ENCODE peak calls at places on chromosomes 7 and 10, in seven cellular contexts. L, H, Y, X, I, A and W are unnamed samples.

GRCh38 chr10:10165415-10165814 is 852.3 kb upstream of the CELF2 start:
- DNase-seq in L (no peak), H (no peak), Y (no peak), X (no peak), I (no peak), A (no peak), W (no peak)

GRCh38 chr7:91263359-91264082 is 712 bp upstream of the FZD1 start:
- DNase-seq in L (peak; percentile 48), H (no peak), Y (no peak), X (no peak), I (peak; percentile 45), A (peak; percentile 15), W (no peak)

GRCh38 chr10:103661198-103661950 is 167.9 kb downstream of the NEURL1 start:
- DNase-seq in L (peak; percentile 53), H (peak; percentile 49), Y (peak; percentile 62), X (peak; percentile 89), I (peak; percentile 88), A (no peak), W (peak; percentile 71)

GRCh38 chr10:30413996-30414576 is 19.9 kb upstream of the MAP3K8 start:
- DNase-seq in L (peak; percentile 29), H (no peak), Y (peak; percentile 48), X (no peak), I (peak; percentile 64), A (peak; percentile 43), W (no peak)

GRCh38 chr7:65820287-65820950 is 52.5 kb upstream of the VKORC1L1 start:
- DNase-seq in L (no peak), H (no peak), Y (no peak), X (no peak), I (no peak), A (no peak), W (no peak)

GRCh38 chr10:127337801-127338200 is 141.4 kb upstream of the INSYN2A start:
- DNase-seq in L (no peak), H (no peak), Y (no peak), X (no peak), I (no peak), A (no peak), W (no peak)

GRCh38 chr7:601573-602340 is 82.1 kb upstream of the PDGFA start:
- DNase-seq in L (no peak), H (peak; percentile 81), Y (no peak), X (no peak), I (peak; percentile 43), A (peak; percentile 85), W (no peak)

GRCh38 chr10:31778627-31779026 is 150.0 kb downstream of the ARHGAP12 start:
- DNase-seq in L (no peak), H (no peak), Y (no peak), X (no peak), I (no peak), A (no peak), W (no peak)

GRCh38 chr10:5499493-5499800 is at the start of gene CALML5:
- DNase-seq in L (peak; percentile 5), H (no peak), Y (no peak), X (no peak), I (no peak), A (no peak), W (no peak)

GRCh38 chr7:100356416-100357068 is 1.4 kb upstream of the PILRB start:
- DNase-seq in L (no peak), H (no peak), Y (no peak), X (no peak), I (no peak), A (no peak), W (no peak)

GRCh38 chr7:152624218-152624617 is 51.7 kb downstream of the XRCC2 start:
- DNase-seq in L (no peak), H (no peak), Y (no peak), X (no peak), I (no peak), A (no peak), W (no peak)

GRCh38 chr7:66844552-66845381 is 76.3 kb upstream of the TMEM248 start:
- DNase-seq in L (peak; percentile 100), H (peak; percentile 97), Y (peak; percentile 97), X (peak; percentile 98), I (peak; percentile 97), A (peak; percentile 98), W (peak; percentile 96)

GRCh38 chr7:115995701-115996100 is 34.9 kb downstream of the TFEC start:
- DNase-seq in L (no peak), H (no peak), Y (no peak), X (no peak), I (no peak), A (no peak), W (no peak)

GRCh38 chr10:62853710-62854109 is 37.5 kb upstream of the EGR2 start:
- DNase-seq in L (no peak), H (no peak), Y (no peak), X (no peak), I (no peak), A (peak; percentile 27), W (no peak)

GRCh38 chr7:81618400-81619014 is 151.3 kb downstream of the HGF start:
- DNase-seq in L (no peak), H (no peak), Y (peak; percentile 92), X (no peak), I (no peak), A (no peak), W (peak; percentile 71)

DNA sequence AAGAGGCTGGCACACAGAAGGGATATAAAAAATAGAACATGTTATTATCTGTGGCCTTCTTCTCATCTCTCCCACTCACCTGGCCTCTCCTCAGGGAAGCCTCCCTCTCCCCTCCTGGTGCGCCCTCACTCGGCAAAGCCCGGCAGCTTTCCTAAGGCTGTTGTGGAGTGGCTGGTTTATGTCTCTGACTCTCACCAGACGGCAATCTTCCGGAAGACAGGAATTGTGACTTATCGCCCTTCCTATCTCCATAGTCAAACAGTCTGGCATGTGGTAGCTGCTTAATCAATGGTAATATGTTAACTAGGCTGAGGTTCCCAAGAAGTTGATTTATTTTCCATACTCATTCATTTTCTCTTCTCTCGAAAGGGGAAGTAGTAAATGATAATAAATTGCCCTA is 78.7 kb downstream of the ATXN7L1 start:
- DNase-seq in L (no peak), H (no peak), Y (no peak), X (no peak), I (no peak), A (no peak), W (no peak)
- TF ChIP-seq CTCF in L (no peak), H (no peak), Y (no peak), X (no peak), I (no peak), A (no peak), W (no peak)

DNA sequence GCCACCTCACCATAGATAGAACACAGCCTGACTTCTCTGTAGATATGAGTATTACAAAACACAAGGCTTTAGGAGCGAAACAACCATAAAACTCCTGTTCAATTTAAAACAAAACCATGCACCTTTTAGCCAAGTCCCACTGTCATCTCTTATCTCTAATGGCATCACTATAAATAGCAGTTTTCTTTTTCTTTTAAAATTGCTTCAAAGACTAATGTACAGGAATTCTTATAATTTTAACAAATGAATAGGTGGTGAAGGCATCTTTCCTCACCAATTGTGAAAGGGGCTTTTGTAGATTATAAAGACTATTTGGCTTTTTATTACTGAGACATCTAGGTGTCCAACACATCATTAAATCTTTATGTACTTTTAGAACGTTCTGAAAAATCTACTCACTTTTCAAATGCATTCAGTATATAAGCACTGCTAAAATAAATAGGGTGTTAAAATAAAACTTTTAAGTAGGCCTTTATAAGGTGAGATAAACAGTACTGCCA is 205.7 kb upstream of the GRM3 start:
- DNase-seq in L (no peak), H (no peak), Y (no peak), X (no peak), I (no peak), A (no peak), W (no peak)
- H3K4me3 ChIP-seq in L (no peak overlapping the region), H (no peak overlapping the region), Y (no peak overlapping the region), X (no peak overlapping the region), I (no peak overlapping the region), A (no peak overlapping the region), W (no peak overlapping the region)

GRCh38 chr10:132692311-132692710 is 93.6 kb downstream of the NKX6-2 start:
- DNase-seq in L (no peak), H (no peak), Y (no peak), X (no peak), I (no peak), A (no peak), W (no peak)
- TF ChIP-seq CTCF in L (no peak), H (no peak), Y (no peak), X (no peak), I (no peak), A (no peak), W (no peak)

DNA sequence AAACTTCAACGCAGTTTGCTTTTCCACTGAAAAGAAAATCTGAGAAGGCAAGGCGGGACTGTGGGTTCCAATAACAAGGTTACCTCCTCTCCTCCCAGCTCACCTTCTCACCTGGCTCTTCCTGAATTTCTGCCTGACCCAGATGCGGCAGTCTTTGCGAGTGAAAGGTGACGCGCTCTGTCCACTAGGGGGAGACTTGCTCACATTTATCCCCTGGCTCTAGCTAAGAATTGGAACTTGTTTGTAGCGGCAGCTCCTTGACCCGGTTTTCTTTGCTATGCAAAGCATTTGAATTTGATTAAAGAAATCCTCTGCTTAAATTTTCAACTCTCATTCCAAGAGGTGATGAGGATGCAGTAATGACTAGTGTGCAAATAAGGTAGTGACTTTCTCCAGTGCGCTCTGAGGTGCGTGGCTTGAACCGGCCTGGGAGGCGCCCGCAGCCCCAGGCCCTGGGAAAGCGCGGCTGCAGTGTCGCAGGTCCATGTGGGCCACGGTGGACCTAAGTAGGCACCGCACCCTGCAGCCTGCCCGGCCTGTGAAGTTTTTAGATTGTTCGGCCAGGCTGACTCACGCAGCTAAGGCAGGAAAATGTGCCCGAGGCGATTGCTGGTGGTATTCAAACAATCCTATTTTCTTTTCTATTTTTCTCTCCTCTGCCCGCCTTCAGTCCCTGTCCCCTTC is 336.9 kb upstream of the NPSR1 start:
- DNase-seq in L (peak; percentile 72), H (no peak), Y (peak; percentile 73), X (peak; percentile 70), I (peak; percentile 28), A (no peak), W (peak; percentile 46)
- H3K4me3 ChIP-seq in L (no peak overlapping the region), H (no peak overlapping the region), Y (peak overlapping the region; percentile 34), X (no peak overlapping the region), I (no peak overlapping the region), A (no peak overlapping the region), W (no peak overlapping the region)

GRCh38 chr10:79385804-79386531 is 38.7 kb downstream of the PPIF start:
- DNase-seq in L (no peak), H (peak; percentile 12), Y (no peak), X (peak; percentile 14), I (no peak), A (no peak), W (no peak)
- TF ChIP-seq CTCF in L (no peak), H (no peak), Y (no peak), X (no peak), I (no peak), A (no peak), W (no peak)

GRCh38 chr7:26049081-26049480 is 102.9 kb upstream of the NFE2L3 start:
- DNase-seq in L (peak; percentile 27), H (no peak), Y (no peak), X (no peak), I (no peak), A (no peak), W (no peak)

GRCh38 chr7:26044320-26044719 is 107.7 kb upstream of the NFE2L3 start:
- DNase-seq in L (no peak), H (no peak), Y (no peak), X (no peak), I (no peak), A (no peak), W (no peak)

GRCh38 chr7:26046150-26046549 is 105.8 kb upstream of the NFE2L3 start:
- DNase-seq in L (peak; percentile 42), H (no peak), Y (no peak), X (no peak), I (no peak), A (no peak), W (no peak)

GRCh38 chr7:26048663-26049062 is 103.3 kb upstream of the NFE2L3 start:
- DNase-seq in L (no peak), H (no peak), Y (no peak), X (no peak), I (no peak), A (no peak), W (no peak)

GRCh38 chr7:26046878-26047277 is 105.1 kb upstream of the NFE2L3 start:
- DNase-seq in L (no peak), H (no peak), Y (no peak), X (no peak), I (no peak), A (no peak), W (no peak)
- H3K4me3 ChIP-seq in L (no peak overlapping the region), H (no peak overlapping the region), Y (no peak overlapping the region), X (no peak overlapping the region), I (no peak overlapping the region), A (no peak overlapping the region), W (no peak overlapping the region)